ENCODE peak calls at places on chromosomes 3 and 15, in nine cellular contexts. G is cardiac muscle cell, E is ovary, C is coronary artery, J is heart right ventricle, Z is body of pancreas, A is gastrocnemius medialis, L is heart left ventricle, X is neural progenitor cell. V is an unnamed sample.

GRCh38 chr3:30752961-30753360 is 141.5 kb downstream of the GADL1 start:
- DNase-seq in G (peak), E (no peak), C (no peak), J (no peak), Z (peak), A (no peak), L (no peak), X (no peak), V (no peak)

GRCh38 chr15:86327230-86327865 is 247.7 kb downstream of the AGBL1 start:
- DNase-seq in G (no peak), E (no peak), C (no peak), J (no peak), Z (no peak), A (no peak), L (no peak), X (no peak), V (no peak)

GRCh38 chr15:66842710-66843441 is 140.8 kb downstream of the SMAD6 start:
- DNase-seq in G (peak), E (peak), C (peak), J (peak), Z (peak), A (peak), L (peak), X (peak), V (peak)

GRCh38 chr3:58719684-58720083 is 53.1 kb upstream of the FAM3D start:
- DNase-seq in G (no peak), E (no peak), C (no peak), J (no peak), Z (no peak), A (no peak), L (no peak), X (no peak), V (no peak)

GRCh38 chr3:179018808-179019207 is 52.8 kb downstream of the ZMAT3 start:
- DNase-seq in G (no peak), E (no peak), C (no peak), J (no peak), Z (no peak), A (no peak), L (no peak), X (no peak), V (no peak)

GRCh38 chr3:13023251-13024055 is 49.8 kb downstream of the IQSEC1 start:
- DNase-seq in G (no peak), E (peak), C (no peak), J (peak), Z (no peak), A (no peak), L (no peak), X (no peak), V (no peak)

GRCh38 chr15:31485911-31486461 is 159.4 kb downstream of the KLF13 start:
- DNase-seq in G (no peak), E (peak), C (peak), J (no peak), Z (no peak), A (no peak), L (no peak), X (no peak), V (peak)

GRCh38 chr15:89244512-89244869 is 712 bp downstream of the FANCI start:
- DNase-seq in G (no peak), E (no peak), C (no peak), J (no peak), Z (no peak), A (no peak), L (no peak), X (no peak), V (no peak)

GRCh38 chr3:8371085-8371551 is 130.5 kb upstream of the LMCD1 start:
- DNase-seq in G (peak), E (no peak), C (no peak), J (no peak), Z (no peak), A (no peak), L (peak), X (no peak), V (no peak)

GRCh38 chr3:66253790-66254620 is 33.2 kb downstream of the SLC25A26 start:
- DNase-seq in G (peak), E (no peak), C (no peak), J (no peak), Z (no peak), A (no peak), L (no peak), X (peak), V (no peak)

GRCh38 chr3:108455212-108455705 is 55.1 kb downstream of the MYH15 start:
- DNase-seq in G (no peak), E (no peak), C (no peak), J (no peak), Z (no peak), A (no peak), L (no peak), X (no peak), V (no peak)

GRCh38 chr3:171258316-171258715 is 201.9 kb downstream of the TNIK start:
- DNase-seq in G (no peak), E (no peak), C (no peak), J (no peak), Z (no peak), A (peak), L (no peak), X (no peak), V (no peak)

GRCh38 chr15:82021992-82022391 is 23.8 kb downstream of the MEX3B start:
- DNase-seq in G (peak), E (peak), C (no peak), J (peak), Z (no peak), A (no peak), L (no peak), X (no peak), V (no peak)

GRCh38 chr3:128748527-128748926 is 22.5 kb downstream of the RAB7A start:
- DNase-seq in G (no peak), E (no peak), C (no peak), J (no peak), Z (no peak), A (no peak), L (no peak), X (no peak), V (no peak)

GRCh38 chr3:66400381-66401156 is 100.3 kb downstream of the LRIG1 start:
- DNase-seq in G (no peak), E (peak), C (peak), J (no peak), Z (peak), A (no peak), L (no peak), X (peak), V (no peak)

GRCh38 chr3:117473981-117474563 is 764.5 kb downstream of the TUSC7 start:
- DNase-seq in G (no peak), E (no peak), C (no peak), J (no peak), Z (no peak), A (no peak), L (no peak), X (peak), V (no peak)

GRCh38 chr3:193132923-193133463 is 108.0 kb upstream of the PLAAT1 start:
- DNase-seq in G (no peak), E (no peak), C (no peak), J (no peak), Z (no peak), A (no peak), L (no peak), X (peak), V (no peak)

GRCh38 chr3:146223401-146224373 is 27.2 kb downstream of the PLSCR4 start:
- DNase-seq in G (peak), E (no peak), C (no peak), J (no peak), Z (peak), A (no peak), L (no peak), X (no peak), V (no peak)

GRCh38 chr3:10983219-10983916 is 9.2 kb upstream of the SLC6A1 start:
- DNase-seq in G (peak), E (peak), C (no peak), J (no peak), Z (peak), A (no peak), L (no peak), X (peak), V (no peak)

GRCh38 chr3:184015381-184016019 is 2.2 kb downstream of the ABCC5 start:
- DNase-seq in G (no peak), E (no peak), C (no peak), J (peak), Z (no peak), A (peak), L (peak), X (no peak), V (no peak)

GRCh38 chr15:75508741-75509532 is 57.4 kb upstream of the SIN3A start:
- DNase-seq in G (peak), E (no peak), C (no peak), J (peak), Z (no peak), A (no peak), L (no peak), X (no peak), V (no peak)

GRCh38 chr15:50128266-50128665 is 9.2 kb upstream of the ATP8B4 start:
- DNase-seq in G (no peak), E (peak), C (no peak), J (peak), Z (peak), A (peak), L (peak), X (no peak), V (peak)

GRCh38 chr3:194661946-194662345 is 10.0 kb downstream of the LSG1 start:
- DNase-seq in G (peak), E (no peak), C (peak), J (no peak), Z (no peak), A (no peak), L (no peak), X (no peak), V (no peak)

GRCh38 chr3:42711491-42712343 is 9.1 kb upstream of the HHATL start:
- DNase-seq in G (no peak), E (peak), C (peak), J (no peak), Z (peak), A (no peak), L (no peak), X (no peak), V (peak)

GRCh38 chr15:42890161-42890913 is 30.2 kb downstream of the TTBK2 start:
- DNase-seq in G (peak), E (no peak), C (no peak), J (no peak), Z (no peak), A (no peak), L (no peak), X (no peak), V (no peak)

GRCh38 chr3:178665747-178666146 is 129.5 kb downstream of the KCNMB2 start:
- DNase-seq in G (peak), E (no peak), C (no peak), J (peak), Z (no peak), A (no peak), L (peak), X (no peak), V (no peak)

GRCh38 chr3:11364181-11364580 is 92.0 kb downstream of the ATG7 start:
- DNase-seq in G (no peak), E (no peak), C (no peak), J (no peak), Z (no peak), A (no peak), L (no peak), X (no peak), V (no peak)

GRCh38 chr3:47464603-47465002 is 11.1 kb downstream of the SCAP start:
- DNase-seq in G (peak), E (no peak), C (no peak), J (no peak), Z (no peak), A (no peak), L (no peak), X (no peak), V (no peak)

GRCh38 chr3:45617430-45618080 is 23.0 kb downstream of the LIMD1 start:
- DNase-seq in G (no peak), E (no peak), C (no peak), J (no peak), Z (peak), A (no peak), L (no peak), X (no peak), V (no peak)
- H3K27ac ChIP-seq in G (peak), E (no peak), C (peak), J (no peak), Z (peak), A (no peak), L (no peak), X (no peak), V (no peak)

DNA sequence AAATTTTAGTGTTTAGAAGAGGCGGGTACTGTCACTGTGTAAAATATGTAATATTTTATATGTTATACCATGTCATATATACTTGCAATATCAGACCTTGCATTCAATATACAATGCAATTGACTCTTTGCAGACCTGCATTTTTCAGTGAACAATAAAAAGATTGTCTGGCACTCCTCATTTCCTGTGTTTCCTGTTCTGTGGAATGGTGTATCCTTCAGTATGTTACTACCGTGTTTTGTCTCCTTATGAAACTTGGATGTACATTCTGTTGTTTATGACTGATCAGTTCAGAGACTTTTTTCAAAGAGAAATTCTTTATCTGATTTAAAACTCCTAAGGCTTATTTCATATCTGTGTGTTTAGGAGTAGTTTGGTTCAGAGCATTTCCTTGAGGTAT is 31.5 kb downstream of the APH1B start:
- DNase-seq in G (no peak), E (no peak), C (no peak), J (no peak), Z (no peak), A (no peak), L (no peak), X (no peak), V (no peak)
- TF ChIP-seq CTCF in G (no peak), E (no peak), C (no peak), J (no peak), Z (no peak), A (no peak), L (no peak), X (no peak), V (no peak)

GRCh38 chr15:99502661-99503060 is 63.1 kb upstream of the MEF2A start:
- DNase-seq in G (no peak), E (no peak), C (no peak), J (peak), Z (no peak), A (no peak), L (no peak), X (no peak), V (no peak)
- H3K4me3 ChIP-seq in G (no peak), E (no peak), C (no peak), J (no peak), Z (no peak), A (no peak), L (no peak), X (no peak), V (no peak)

DNA sequence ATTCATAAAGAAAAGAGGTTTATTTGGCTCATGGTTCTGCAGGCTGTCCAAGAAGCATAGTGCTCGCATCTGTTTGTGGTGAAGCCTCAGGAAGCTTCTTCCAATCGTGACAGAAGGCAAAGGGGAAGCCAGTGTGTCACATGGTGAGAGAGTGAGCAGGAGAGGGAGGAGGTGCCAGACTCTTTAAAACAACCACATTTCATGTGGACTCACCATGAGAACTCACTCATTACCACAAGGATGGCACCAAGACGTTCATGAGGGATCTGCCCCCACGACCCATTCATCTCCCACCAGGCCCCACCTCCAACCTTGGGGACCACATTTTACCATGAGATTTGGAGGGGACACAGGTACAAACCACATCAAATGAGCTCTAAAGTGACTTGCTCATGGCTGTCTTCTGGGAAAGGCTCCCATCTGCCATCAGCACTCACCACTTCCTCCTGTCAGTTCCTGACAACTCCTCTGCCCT is 327.3 kb upstream of the TLE3 start:
- DNase-seq in G (no peak), E (no peak), C (no peak), J (no peak), Z (no peak), A (no peak), L (no peak), X (no peak), V (no peak)
- H3K27ac ChIP-seq in G (no peak), E (no peak), C (no peak), J (no peak), Z (no peak), A (no peak), L (no peak), X (no peak), V (no peak)

DNA sequence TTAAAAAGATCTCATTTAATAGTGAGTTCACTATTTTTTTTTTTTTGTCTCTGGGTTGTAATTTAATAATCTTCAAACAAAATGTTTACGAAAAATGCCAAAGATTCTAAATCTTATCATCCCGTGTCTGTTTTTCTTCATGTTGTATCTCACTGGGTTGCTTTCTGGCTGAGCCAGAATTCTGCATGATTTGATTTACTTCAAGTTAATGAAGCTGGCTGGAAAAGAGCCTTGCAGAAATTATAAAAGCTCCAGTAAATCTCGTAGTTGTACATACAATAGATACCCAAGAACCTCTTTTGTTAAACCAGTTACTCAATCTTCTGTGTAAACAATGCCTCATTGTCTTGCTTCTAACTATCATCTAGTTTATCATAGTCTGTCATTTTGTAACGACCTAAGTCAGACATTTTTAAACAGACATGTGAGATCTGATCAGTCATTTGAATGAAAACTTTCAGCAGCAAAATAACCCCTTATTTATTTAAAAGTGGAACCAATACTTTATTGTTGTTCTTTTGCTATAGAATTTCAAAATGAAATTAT is 249.0 kb downstream of the MCTP2 start:
- DNase-seq in G (no peak), E (no peak), C (no peak), J (no peak), Z (no peak), A (no peak), L (no peak), X (no peak), V (no peak)
- TF ChIP-seq CTCF in G (no peak), E (no peak), C (no peak), J (no peak), Z (no peak), A (no peak), L (no peak), X (no peak), V (no peak)

GRCh38 chr3:52372822-52373504 is 56.8 kb downstream of the DNAH1 start:
- DNase-seq in G (no peak), E (no peak), C (no peak), J (peak), Z (no peak), A (no peak), L (no peak), X (peak), V (no peak)
- H3K4me3 ChIP-seq in G (no peak), E (no peak), C (peak), J (peak), Z (no peak), A (no peak), L (no peak), X (peak), V (peak)